ENCODE peak calls at places on chromosomes 5 and 9, in five cellular contexts. K is activated T-cell treated with anti-CD3 and anti-CD28 coated beads, Interleukin-2, amount 50 U/mL, for 1 hour; U is KBM-7; V is CD8-positive, alpha-beta T cell; L is amniotic epithelial cell. A is an unnamed sample.

GRCh38 chr5:10502578-10502977 is 60.9 kb downstream of the ROPN1L start:
- DNase-seq in K (no peak), U (no peak), V (no peak), L (no peak), A (no peak)

GRCh38 chr5:80912479-80912878 is 47.7 kb upstream of the RASGRF2 start:
- DNase-seq in K (no peak), U (no peak), V (no peak), L (no peak), A (no peak)

GRCh38 chr5:7592910-7593309 is 197.0 kb downstream of the ADCY2 start:
- DNase-seq in K (no peak), U (no peak), V (no peak), L (no peak), A (no peak)

GRCh38 chr9:8457050-8457449 is 657.5 kb upstream of the DMAC1 start:
- DNase-seq in K (no peak), U (no peak), V (no peak), L (no peak), A (no peak)

GRCh38 chr9:123867971-123868370 is 62.0 kb downstream of the DENND1A start:
- DNase-seq in K (no peak), U (no peak), V (no peak), L (no peak), A (no peak)

GRCh38 chr9:35521708-35522107 is 31.8 kb downstream of the RUSC2 start:
- DNase-seq in K (no peak), U (no peak), V (no peak), L (peak), A (no peak)

GRCh38 chr5:311963-312362 is 9.6 kb upstream of the AHRR start:
- DNase-seq in K (no peak), U (no peak), V (no peak), L (no peak), A (no peak)

GRCh38 chr9:109421034-109421700 is 76.9 kb downstream of the PTPN3 start:
- DNase-seq in K (no peak), U (no peak), V (no peak), L (no peak), A (no peak)

GRCh38 chr5:38616061-38616460 is 59.6 kb upstream of the LIFR start:
- DNase-seq in K (no peak), U (no peak), V (no peak), L (no peak), A (no peak)

GRCh38 chr5:145780961-145781360 is 54.2 kb downstream of the PRELID2 start:
- DNase-seq in K (no peak), U (no peak), V (no peak), L (no peak), A (no peak)

GRCh38 chr9:122580360-122580759 is 2.8 kb downstream of the OR1L8 start:
- DNase-seq in K (no peak), U (no peak), V (no peak), L (peak), A (no peak)

GRCh38 chr5:115461093-115461492 is 83.5 kb downstream of the FEM1C start:
- DNase-seq in K (no peak), U (no peak), V (no peak), L (peak), A (no peak)

GRCh38 chr9:34370970-34371880 is 5.5 kb downstream of the MYORG start:
- DNase-seq in K (peak), U (no peak), V (no peak), L (no peak), A (no peak)

GRCh38 chr9:90985631-90986030 is 184.0 kb downstream of the SYK start:
- DNase-seq in K (no peak), U (no peak), V (no peak), L (peak), A (no peak)

GRCh38 chr5:141597394-141597793 is 21.4 kb downstream of the DIAPH1 start:
- DNase-seq in K (no peak), U (peak), V (no peak), L (peak), A (no peak)

GRCh38 chr5:132219981-132220380 is 7.7 kb downstream of the P4HA2 start:
- DNase-seq in K (no peak), U (no peak), V (no peak), L (no peak), A (no peak)

GRCh38 chr5:53552561-53552960 is 7.9 kb upstream of the NDUFS4 start:
- DNase-seq in K (no peak), U (no peak), V (no peak), L (no peak), A (no peak)

GRCh38 chr5:178398856-178399722 is 166.5 kb upstream of the PHYKPL start:
- DNase-seq in K (no peak), U (no peak), V (no peak), L (no peak), A (peak)

GRCh38 chr5:93572101-93572772 is 8.8 kb downstream of the NR2F1-AS1 start:
- DNase-seq in K (no peak), U (no peak), V (no peak), L (no peak), A (no peak)

GRCh38 chr5:72248352-72249032 is 71.5 kb downstream of the MRPS27 start:
- DNase-seq in K (no peak), U (no peak), V (no peak), L (peak), A (peak)

GRCh38 chr5:370311-370958 is 48.9 kb downstream of the AHRR start:
- DNase-seq in K (no peak), U (no peak), V (no peak), L (no peak), A (peak)

GRCh38 chr5:151174612-151175101 is 17.1 kb upstream of the ANXA6 start:
- DNase-seq in K (no peak), U (no peak), V (no peak), L (no peak), A (no peak)

GRCh38 chr9:88742483-88742882 is 207.5 kb downstream of the NXNL2 start:
- DNase-seq in K (no peak), U (no peak), V (no peak), L (peak), A (no peak)

GRCh38 chr5:1465117-1465516 is 19.9 kb upstream of the SLC6A3 start:
- DNase-seq in K (no peak), U (no peak), V (no peak), L (no peak), A (no peak)

GRCh38 chr9:77897292-77897691 is 134.3 kb downstream of the GNAQ start:
- DNase-seq in K (no peak), U (no peak), V (no peak), L (no peak), A (no peak)

GRCh38 chr5:99331061-99331460 is 402.3 kb upstream of the CHD1 start:
- DNase-seq in K (no peak), U (no peak), V (no peak), L (no peak), A (no peak)

GRCh38 chr5:126108505-126108904 is 314.7 kb upstream of the GRAMD2B start:
- DNase-seq in K (no peak), U (no peak), V (no peak), L (no peak), A (no peak)

GRCh38 chr5:143142596-143143435 is 260.7 kb downstream of the NR3C1 start:
- DNase-seq in K (no peak), U (no peak), V (no peak), L (peak), A (no peak)

GRCh38 chr5:57598756-57599155 is 116.1 kb upstream of the ACTBL2 start:
- DNase-seq in K (no peak), U (no peak), V (no peak), L (peak), A (no peak)